ENCODE peak calls at places on chromosomes 1 and 21, in seven cellular contexts. Z, Y, U, N, M, O and G are unnamed samples.

GRCh38 chr21:14553422-14553821 is 7.3 kb upstream of the SAMSN1 start:
- DNase-seq in Z (no peak), Y (no peak), U (no peak), N (no peak), M (no peak), O (no peak), G (no peak)

GRCh38 chr1:206702803-206703202 is 18.1 kb downstream of the MAPKAPK2 start:
- DNase-seq in Z (peak), Y (no peak), U (no peak), N (no peak), M (no peak), O (no peak), G (no peak)

GRCh38 chr1:165287329-165287728 is 69.2 kb downstream of the LMX1A start:
- DNase-seq in Z (no peak), Y (no peak), U (no peak), N (no peak), M (no peak), O (no peak), G (peak)

GRCh38 chr1:89545264-89546038 is 20.8 kb downstream of the LRRC8B start:
- DNase-seq in Z (no peak), Y (no peak), U (peak), N (no peak), M (no peak), O (no peak), G (no peak)

GRCh38 chr1:106678661-106679060 is 377.8 kb upstream of the PRMT6 start:
- DNase-seq in Z (no peak), Y (peak), U (no peak), N (no peak), M (no peak), O (no peak), G (no peak)

GRCh38 chr1:116429821-116430374 is 56.9 kb downstream of the ATP1A1 start:
- DNase-seq in Z (peak), Y (no peak), U (no peak), N (no peak), M (no peak), O (no peak), G (no peak)

GRCh38 chr1:8862528-8862927 is 16.0 kb downstream of the ENO1 start:
- DNase-seq in Z (no peak), Y (no peak), U (no peak), N (peak), M (peak), O (no peak), G (no peak)

GRCh38 chr1:23719162-23719820 is 24.0 kb upstream of the ELOA start:
- DNase-seq in Z (no peak), Y (no peak), U (peak), N (no peak), M (no peak), O (no peak), G (no peak)

GRCh38 chr1:71080178-71080781 is 555 bp downstream of the ZRANB2 start:
- DNase-seq in Z (peak), Y (peak), U (no peak), N (peak), M (peak), O (no peak), G (no peak)

GRCh38 chr1:54849219-54850081 is 37.5 kb downstream of the DHCR24 start:
- DNase-seq in Z (no peak), Y (no peak), U (no peak), N (no peak), M (no peak), O (no peak), G (no peak)

GRCh38 chr1:72278461-72278860 is 3.9 kb downstream of the NEGR1 start:
- DNase-seq in Z (no peak), Y (peak), U (no peak), N (no peak), M (no peak), O (no peak), G (no peak)

GRCh38 chr1:90922996-90923395 is 98.8 kb downstream of the ZNF644 start:
- DNase-seq in Z (no peak), Y (no peak), U (no peak), N (no peak), M (no peak), O (no peak), G (no peak)

GRCh38 chr1:216553040-216553439 is 129.8 kb upstream of the USH2A start:
- DNase-seq in Z (no peak), Y (no peak), U (no peak), N (no peak), M (no peak), O (no peak), G (no peak)

GRCh38 chr1:38804062-38804886 is 55.3 kb downstream of the RRAGC start:
- DNase-seq in Z (no peak), Y (peak), U (no peak), N (no peak), M (no peak), O (no peak), G (peak)

GRCh38 chr1:40462956-40463590 is 12.8 kb downstream of the ZFP69B start:
- DNase-seq in Z (no peak), Y (no peak), U (no peak), N (no peak), M (no peak), O (no peak), G (no peak)

GRCh38 chr1:242745079-242745478 is 220.6 kb upstream of the PLD5 start:
- DNase-seq in Z (no peak), Y (no peak), U (no peak), N (no peak), M (no peak), O (no peak), G (no peak)

GRCh38 chr1:12380316-12381249 is 150.8 kb downstream of the VPS13D start:
- DNase-seq in Z (no peak), Y (no peak), U (no peak), N (no peak), M (no peak), O (no peak), G (no peak)

GRCh38 chr1:145983206-145983675 is 13.1 kb downstream of the TXNIP start:
- DNase-seq in Z (no peak), Y (no peak), U (no peak), N (no peak), M (no peak), O (no peak), G (no peak)

GRCh38 chr21:41865002-41865777 is 14.0 kb downstream of the PRDM15 start:
- DNase-seq in Z (no peak), Y (no peak), U (no peak), N (no peak), M (no peak), O (no peak), G (no peak)

GRCh38 chr21:17931080-17931479 is 111.9 kb upstream of the C21orf91 start:
- DNase-seq in Z (no peak), Y (no peak), U (no peak), N (no peak), M (no peak), O (no peak), G (no peak)

GRCh38 chr1:213070399-213070798 is 19.4 kb downstream of the RPS6KC1 start:
- DNase-seq in Z (no peak), Y (peak), U (peak), N (no peak), M (no peak), O (no peak), G (no peak)

GRCh38 chr1:14602131-14602530 is 3.6 kb downstream of the KAZN start:
- DNase-seq in Z (no peak), Y (no peak), U (no peak), N (no peak), M (no peak), O (no peak), G (no peak)

GRCh38 chr1:155379180-155379876 is 58.6 kb downstream of the RUSC1 start:
- DNase-seq in Z (no peak), Y (peak), U (peak), N (no peak), M (no peak), O (no peak), G (no peak)